ENCODE peak calls at places on chromosomes 11 and 22, in eight cellular contexts. One of them, this sample, is unnamed.

GRCh38 chr22:39239561-39240423 is 5.0 kb downstream of the PDGFB start:
- DNase-seq in testis: no peak
- DNase-seq in H1: no peak
- DNase-seq in cardiac muscle cell: no peak
- DNase-seq in PC-3: peak; percentile 80
- DNase-seq in spleen: no peak
- DNase-seq in right atrium auricular region: no peak
- DNase-seq in vagina: no peak
- DNase-seq in this sample: no peak

GRCh38 chr11:67301951-67302516 is 1.3 kb upstream of the SSH3 start:
- DNase-seq in spleen: peak; percentile 81
- DNase-seq in cardiac muscle cell: peak; percentile 45
- DNase-seq in testis: no peak
- DNase-seq in PC-3: peak; percentile 49
- DNase-seq in vagina: no peak
- DNase-seq in H1: no peak
- DNase-seq in right atrium auricular region: peak; percentile 77
- DNase-seq in this sample: peak; percentile 42

GRCh38 chr11:134645576-134645975 is 233.5 kb upstream of the B3GAT1 start:
- DNase-seq in testis: no peak
- DNase-seq in cardiac muscle cell: no peak
- DNase-seq in spleen: no peak
- DNase-seq in vagina: no peak
- DNase-seq in PC-3: no peak
- DNase-seq in right atrium auricular region: no peak
- DNase-seq in H1: no peak
- DNase-seq in this sample: no peak

GRCh38 chr11:42857344-42857743 is 454.5 kb upstream of the API5 start:
- DNase-seq in right atrium auricular region: no peak
- DNase-seq in PC-3: no peak
- DNase-seq in vagina: no peak
- DNase-seq in testis: no peak
- DNase-seq in H1: no peak
- DNase-seq in cardiac muscle cell: no peak
- DNase-seq in spleen: no peak
- DNase-seq in this sample: no peak

GRCh38 chr11:1486054-1486825 is at the start of gene MOB2:
- DNase-seq in testis: peak; percentile 42
- DNase-seq in spleen: peak; percentile 79
- DNase-seq in vagina: no peak
- DNase-seq in cardiac muscle cell: peak; percentile 83
- DNase-seq in H1: no peak
- DNase-seq in right atrium auricular region: no peak
- DNase-seq in PC-3: no peak
- DNase-seq in this sample: no peak

GRCh38 chr11:46239801-46240061 is 37.7 kb upstream of the CREB3L1 start:
- DNase-seq in cardiac muscle cell: no peak
- DNase-seq in spleen: no peak
- DNase-seq in testis: no peak
- DNase-seq in right atrium auricular region: no peak
- DNase-seq in H1: no peak
- DNase-seq in PC-3: no peak
- DNase-seq in vagina: no peak
- DNase-seq in this sample: peak; percentile 69

GRCh38 chr22:28894320-28894719 is 10.9 kb downstream of the ZNRF3 start:
- DNase-seq in spleen: peak; percentile 77
- DNase-seq in PC-3: peak; percentile 39
- DNase-seq in right atrium auricular region: no peak
- DNase-seq in testis: no peak
- DNase-seq in H1: no peak
- DNase-seq in cardiac muscle cell: no peak
- DNase-seq in vagina: no peak
- DNase-seq in this sample: no peak

GRCh38 chr11:12845739-12846358 is 163.3 kb upstream of the RASSF10 start:
- DNase-seq in right atrium auricular region: no peak
- DNase-seq in cardiac muscle cell: peak; percentile 42
- DNase-seq in vagina: no peak
- DNase-seq in PC-3: peak; percentile 34
- DNase-seq in H1: no peak
- DNase-seq in spleen: no peak
- DNase-seq in testis: no peak
- DNase-seq in this sample: no peak

GRCh38 chr11:17473071-17473744 is 3.4 kb downstream of the ABCC8 start:
- DNase-seq in spleen: no peak
- DNase-seq in cardiac muscle cell: peak; percentile 65
- DNase-seq in H1: peak; percentile 50
- DNase-seq in PC-3: peak; percentile 56
- DNase-seq in right atrium auricular region: no peak
- DNase-seq in vagina: no peak
- DNase-seq in testis: no peak
- DNase-seq in this sample: no peak

GRCh38 chr11:119403021-119403420 is 20.0 kb downstream of the THY1 start:
- DNase-seq in vagina: no peak
- DNase-seq in H1: no peak
- DNase-seq in testis: no peak
- DNase-seq in PC-3: no peak
- DNase-seq in right atrium auricular region: no peak
- DNase-seq in cardiac muscle cell: no peak
- DNase-seq in spleen: no peak
- DNase-seq in this sample: no peak

GRCh38 chr11:69089258-69089657 is 40.5 kb downstream of the TPCN2 start:
- DNase-seq in H1: no peak
- DNase-seq in vagina: no peak
- DNase-seq in spleen: no peak
- DNase-seq in PC-3: peak; percentile 81
- DNase-seq in testis: peak; percentile 66
- DNase-seq in cardiac muscle cell: no peak
- DNase-seq in right atrium auricular region: no peak
- DNase-seq in this sample: no peak

GRCh38 chr11:3222003-3222855 is 3.6 kb upstream of the MRGPRG start:
- DNase-seq in right atrium auricular region: no peak
- DNase-seq in testis: no peak
- DNase-seq in H1: no peak
- DNase-seq in PC-3: no peak
- DNase-seq in vagina: no peak
- DNase-seq in cardiac muscle cell: no peak
- DNase-seq in spleen: peak; percentile 62
- DNase-seq in this sample: no peak

GRCh38 chr22:49466926-49467590 is 360.6 kb downstream of the BRD1 start:
- DNase-seq in spleen: no peak
- DNase-seq in vagina: no peak
- DNase-seq in testis: no peak
- DNase-seq in cardiac muscle cell: no peak
- DNase-seq in right atrium auricular region: no peak
- DNase-seq in PC-3: no peak
- DNase-seq in H1: no peak
- DNase-seq in this sample: no peak

GRCh38 chr22:33923660-33924246 is 3.5 kb upstream of the LARGE1 start:
- DNase-seq in cardiac muscle cell: peak; percentile 90
- DNase-seq in testis: peak; percentile 88
- DNase-seq in right atrium auricular region: peak; percentile 76
- DNase-seq in vagina: no peak
- DNase-seq in H1: no peak
- DNase-seq in spleen: no peak
- DNase-seq in PC-3: peak; percentile 56
- DNase-seq in this sample: no peak

GRCh38 chr22:47021371-47022074 is 259.1 kb downstream of the TBC1D22A start:
- DNase-seq in H1: no peak
- DNase-seq in cardiac muscle cell: no peak
- DNase-seq in spleen: no peak
- DNase-seq in testis: no peak
- DNase-seq in vagina: no peak
- DNase-seq in PC-3: no peak
- DNase-seq in right atrium auricular region: no peak
- DNase-seq in this sample: no peak

GRCh38 chr11:130124096-130124495 is 35.5 kb upstream of the ST14 start:
- DNase-seq in testis: no peak
- DNase-seq in PC-3: peak; percentile 96
- DNase-seq in vagina: no peak
- DNase-seq in H1: no peak
- DNase-seq in spleen: peak; percentile 90
- DNase-seq in right atrium auricular region: peak; percentile 87
- DNase-seq in cardiac muscle cell: peak; percentile 88
- DNase-seq in this sample: peak; percentile 75

GRCh38 chr11:129785383-129786111 is 30.1 kb upstream of the TMEM45B start:
- DNase-seq in H1: no peak
- DNase-seq in spleen: no peak
- DNase-seq in cardiac muscle cell: no peak
- DNase-seq in testis: no peak
- DNase-seq in PC-3: peak; percentile 86
- DNase-seq in vagina: no peak
- DNase-seq in right atrium auricular region: no peak
- DNase-seq in this sample: peak; percentile 38

GRCh38 chr11:48110509-48110766 is 106.2 kb upstream of the OR4B1 start:
- DNase-seq in H1: no peak
- DNase-seq in right atrium auricular region: no peak
- DNase-seq in testis: no peak
- DNase-seq in cardiac muscle cell: no peak
- DNase-seq in spleen: no peak
- DNase-seq in vagina: no peak
- DNase-seq in PC-3: no peak
- DNase-seq in this sample: no peak

DNA sequence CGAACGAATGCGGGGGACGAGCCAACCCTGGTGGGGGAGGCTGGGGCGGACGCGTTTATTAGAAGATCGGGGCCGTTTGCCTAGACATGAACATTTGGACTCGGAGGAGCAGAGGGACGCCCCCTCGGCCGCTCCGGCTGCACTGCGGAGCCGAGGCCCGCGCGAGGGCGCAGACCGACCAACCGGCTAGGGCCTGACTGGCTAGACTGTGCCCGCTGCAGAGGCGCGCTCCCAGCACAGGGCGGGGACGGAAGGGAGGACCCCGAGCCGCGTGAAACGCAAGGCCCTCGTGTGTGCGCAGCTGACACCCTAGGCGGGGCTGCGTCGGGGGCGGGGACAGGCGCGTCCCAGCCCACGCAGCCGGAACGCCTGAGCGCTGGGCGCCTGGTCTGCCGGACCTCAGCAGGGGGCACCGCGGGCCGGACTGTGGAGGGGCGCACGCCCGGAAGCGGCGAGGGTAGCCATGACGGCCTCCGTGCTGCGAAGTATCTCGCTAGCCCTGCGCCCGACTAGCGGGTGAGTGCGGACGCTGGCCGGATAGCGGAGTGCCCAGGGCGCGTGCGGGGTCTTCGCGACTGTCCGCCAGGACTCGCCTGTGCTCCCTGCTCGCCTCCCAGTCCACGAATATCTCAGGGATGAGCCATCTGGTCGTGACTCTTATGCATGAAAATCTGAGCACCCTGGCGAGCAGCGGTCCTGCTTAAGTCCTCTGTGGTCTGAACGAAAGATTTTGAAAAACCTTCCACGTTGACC is at the start of gene MRPL40:
- DNase-seq in H1: no peak
- DNase-seq in PC-3: peak; percentile 91
- DNase-seq in right atrium auricular region: peak; percentile 92
- DNase-seq in cardiac muscle cell: peak; percentile 96
- DNase-seq in vagina: no peak
- DNase-seq in testis: peak; percentile 95
- DNase-seq in spleen: peak; percentile 99
- DNase-seq in this sample: peak; percentile 87
- H3K4me1 ChIP-seq in H1: peaks cover 9% of the 10 kb centered on the region
- H3K4me1 ChIP-seq in PC-3: peaks cover 24% of the 10 kb centered on the region
- H3K4me1 ChIP-seq in right atrium auricular region: no peaks in the 10 kb centered on the region
- H3K4me1 ChIP-seq in cardiac muscle cell: peaks cover 13% of the 10 kb centered on the region
- H3K4me1 ChIP-seq in vagina: peaks cover 37% of the 10 kb centered on the region
- H3K4me1 ChIP-seq in testis: peaks cover 19% of the 10 kb centered on the region
- H3K4me1 ChIP-seq in spleen: peaks cover 74% of the 10 kb centered on the region
- H3K4me1 ChIP-seq in this sample: peaks cover 16% of the 10 kb centered on the region

GRCh38 chr11:37450613-37451012 is 852.6 kb upstream of the RAG2 start:
- DNase-seq in right atrium auricular region: no peak
- DNase-seq in cardiac muscle cell: no peak
- DNase-seq in testis: no peak
- DNase-seq in vagina: no peak
- DNase-seq in PC-3: no peak
- DNase-seq in H1: no peak
- DNase-seq in spleen: no peak
- DNase-seq in this sample: peak; percentile 33

GRCh38 chr11:37451903-37452302 is 853.9 kb upstream of the RAG2 start:
- DNase-seq in spleen: no peak
- DNase-seq in H1: no peak
- DNase-seq in testis: no peak
- DNase-seq in right atrium auricular region: no peak
- DNase-seq in cardiac muscle cell: no peak
- DNase-seq in PC-3: no peak
- DNase-seq in vagina: no peak
- DNase-seq in this sample: no peak

GRCh38 chr11:37449146-37449545 is 851.1 kb upstream of the RAG2 start:
- DNase-seq in vagina: no peak
- DNase-seq in PC-3: peak; percentile 81
- DNase-seq in cardiac muscle cell: peak; percentile 64
- DNase-seq in testis: no peak
- DNase-seq in right atrium auricular region: no peak
- DNase-seq in spleen: no peak
- DNase-seq in H1: no peak
- DNase-seq in this sample: peak; percentile 21
- TF ChIP-seq CTCF in vagina: no peak
- TF ChIP-seq CTCF in PC-3: peak; percentile 76
- TF ChIP-seq CTCF in cardiac muscle cell: peak; percentile 67
- TF ChIP-seq CTCF in testis: peak; percentile 18
- TF ChIP-seq CTCF in right atrium auricular region: peak; percentile 23
- TF ChIP-seq CTCF in spleen: no peak
- TF ChIP-seq CTCF in H1: no peak
- TF ChIP-seq CTCF in this sample: peak; percentile 84

GRCh38 chr22:20867179-20868099 is 8.6 kb downstream of the SNAP29 start:
- DNase-seq in cardiac muscle cell: peak; percentile 31
- DNase-seq in right atrium auricular region: peak; percentile 79
- DNase-seq in vagina: no peak
- DNase-seq in spleen: no peak
- DNase-seq in PC-3: no peak
- DNase-seq in H1: no peak
- DNase-seq in testis: peak; percentile 67
- DNase-seq in this sample: no peak
- H3K27ac ChIP-seq in cardiac muscle cell: peak overlapping the region; percentile 89
- H3K27ac ChIP-seq in right atrium auricular region: peak overlapping the region; percentile 80
- H3K27ac ChIP-seq in vagina: peak overlapping the region; percentile 81
- H3K27ac ChIP-seq in spleen: peak overlapping the region; percentile 83
- H3K27ac ChIP-seq in PC-3: no peak overlapping the region
- H3K27ac ChIP-seq in H1: no peak overlapping the region
- H3K27ac ChIP-seq in testis: peak overlapping the region; percentile 68
- H3K27ac ChIP-seq in this sample: no peak overlapping the region

DNA sequence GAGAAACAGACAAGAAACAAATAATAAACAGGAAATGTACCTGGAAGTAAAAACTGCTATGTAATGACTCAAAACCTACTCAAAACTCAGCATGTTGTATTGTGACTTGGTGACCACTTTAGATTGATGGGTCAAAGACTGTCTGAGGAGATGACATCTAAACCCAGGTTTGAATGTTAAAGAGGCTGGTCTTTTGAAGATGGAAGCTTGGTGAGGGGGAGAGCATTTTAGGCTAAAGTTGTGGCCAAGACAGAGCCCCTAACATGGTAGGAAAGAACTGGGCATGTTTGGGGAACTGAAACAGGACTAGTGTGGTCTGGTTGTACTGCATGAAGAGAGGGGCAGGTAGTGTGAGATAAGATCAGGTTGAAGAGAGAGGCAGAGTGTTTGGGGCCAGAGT is 85.3 kb upstream of the MYO18B start:
- DNase-seq in right atrium auricular region: no peak
- DNase-seq in cardiac muscle cell: no peak
- DNase-seq in vagina: no peak
- DNase-seq in H1: no peak
- DNase-seq in spleen: no peak
- DNase-seq in PC-3: no peak
- DNase-seq in testis: no peak
- DNase-seq in this sample: no peak
- H3K4me1 ChIP-seq in right atrium auricular region: no peaks in the 10 kb centered on the region
- H3K4me1 ChIP-seq in cardiac muscle cell: peaks cover 6% of the 10 kb centered on the region
- H3K4me1 ChIP-seq in vagina: no peaks in the 10 kb centered on the region
- H3K4me1 ChIP-seq in H1: no peaks in the 10 kb centered on the region
- H3K4me1 ChIP-seq in spleen: peaks cover 73% of the 10 kb centered on the region
- H3K4me1 ChIP-seq in PC-3: no peaks in the 10 kb centered on the region
- H3K4me1 ChIP-seq in testis: peaks cover 7% of the 10 kb centered on the region
- H3K4me1 ChIP-seq in this sample: peaks cover 6% of the 10 kb centered on the region

This sample was measured in foreskin keratinocyte.